ENCODE peak calls at places on chromosome 16, in eight cellular contexts. I is lower lobe of right lung, M is IMR-90, E is ovary, Y is AG04449, P is AG10803, H is psoas muscle, S is esophagus muscularis mucosa. K is an unnamed sample.

GRCh38 chr16:81601601-81602251 is 157.1 kb downstream of the CMIP start:
- DNase-seq in H (no peak), S (no peak), M (peak), Y (no peak), E (no peak), I (no peak), P (no peak), K (no peak)

GRCh38 chr16:75456971-75457370 is 7.5 kb downstream of the TMEM170A start:
- DNase-seq in P (no peak), M (no peak), H (no peak), I (no peak), E (no peak), Y (no peak), S (no peak), K (no peak)

GRCh38 chr16:21159281-21159951 is 942 bp downstream of the LDAF1 start:
- DNase-seq in P (no peak), M (no peak), H (peak), S (no peak), E (peak), Y (no peak), I (peak), K (no peak)

GRCh38 chr16:28931801-28932225 is at the start of gene CD19:
- DNase-seq in E (no peak), S (no peak), P (no peak), I (no peak), Y (no peak), H (no peak), M (no peak), K (no peak)

GRCh38 chr16:25411376-25412081 is 153.9 kb upstream of the ZKSCAN2 start:
- DNase-seq in S (no peak), E (no peak), M (no peak), Y (no peak), H (no peak), I (no peak), P (no peak), K (no peak)

GRCh38 chr16:58198022-58198683 is at the start of gene CSNK2A2:
- DNase-seq in I (peak), H (peak), S (no peak), Y (no peak), E (peak), P (peak), M (peak), K (peak)

GRCh38 chr16:69465083-69465721 is 40.8 kb downstream of the CYB5B start:
- DNase-seq in P (no peak), M (peak), H (no peak), E (no peak), S (no peak), Y (no peak), I (no peak), K (peak)

GRCh38 chr16:4414187-4414909 is 2.0 kb downstream of the CORO7 start:
- DNase-seq in P (no peak), Y (no peak), S (no peak), H (no peak), M (no peak), I (no peak), E (no peak), K (no peak)

GRCh38 chr16:86074651-86075487 is 175.9 kb downstream of the IRF8 start:
- DNase-seq in E (no peak), H (no peak), Y (no peak), S (no peak), P (no peak), I (no peak), M (peak), K (peak)

GRCh38 chr16:66551362-66551761 is 1.0 kb upstream of the CKLF start:
- DNase-seq in H (no peak), I (peak), E (no peak), Y (no peak), M (peak), P (peak), S (no peak), K (peak)

GRCh38 chr16:21603920-21604319 is 4.5 kb downstream of the METTL9 start:
- DNase-seq in I (no peak), S (no peak), Y (no peak), H (no peak), M (peak), P (peak), E (no peak), K (no peak)

GRCh38 chr16:27980076-27980775 is 83.3 kb downstream of the GSG1L start:
- DNase-seq in P (no peak), S (no peak), M (no peak), Y (no peak), I (no peak), H (no peak), E (no peak), K (no peak)

GRCh38 chr16:57628008-57628781 is at the start of gene ADGRG1:
- DNase-seq in M (peak), Y (peak), H (peak), S (no peak), P (peak), I (peak), E (peak), K (peak)

GRCh38 chr16:67025151-67025550 is 3.8 kb upstream of the CBFB start:
- DNase-seq in S (no peak), H (no peak), I (no peak), P (no peak), Y (no peak), M (no peak), E (no peak), K (no peak)

GRCh38 chr16:17404903-17405691 is 65.7 kb downstream of the XYLT1 start:
- DNase-seq in E (peak), P (peak), M (peak), Y (no peak), I (peak), H (peak), S (peak), K (peak)

GRCh38 chr16:35370617-35371016 is 1911.2 kb downstream of the TP53TG3F start:
- DNase-seq in E (no peak), P (no peak), S (no peak), I (no peak), M (no peak), H (no peak), Y (no peak), K (no peak)

GRCh38 chr16:3249020-3249419 is 7.4 kb downstream of the MEFV start:
- DNase-seq in E (no peak), Y (no peak), S (no peak), I (no peak), P (no peak), M (no peak), H (no peak), K (no peak)

GRCh38 chr16:3249451-3249850 is 7.0 kb downstream of the MEFV start:
- DNase-seq in E (no peak), S (no peak), Y (no peak), P (no peak), H (no peak), I (no peak), M (no peak), K (no peak)

GRCh38 chr16:3246002-3246401 is 10.4 kb downstream of the MEFV start:
- DNase-seq in S (no peak), I (no peak), M (no peak), P (no peak), E (no peak), Y (no peak), H (no peak), K (no peak)

GRCh38 chr16:3246876-3247275 is 9.6 kb downstream of the MEFV start:
- DNase-seq in I (no peak), P (no peak), M (no peak), Y (no peak), H (no peak), E (no peak), S (no peak), K (no peak)

DNA sequence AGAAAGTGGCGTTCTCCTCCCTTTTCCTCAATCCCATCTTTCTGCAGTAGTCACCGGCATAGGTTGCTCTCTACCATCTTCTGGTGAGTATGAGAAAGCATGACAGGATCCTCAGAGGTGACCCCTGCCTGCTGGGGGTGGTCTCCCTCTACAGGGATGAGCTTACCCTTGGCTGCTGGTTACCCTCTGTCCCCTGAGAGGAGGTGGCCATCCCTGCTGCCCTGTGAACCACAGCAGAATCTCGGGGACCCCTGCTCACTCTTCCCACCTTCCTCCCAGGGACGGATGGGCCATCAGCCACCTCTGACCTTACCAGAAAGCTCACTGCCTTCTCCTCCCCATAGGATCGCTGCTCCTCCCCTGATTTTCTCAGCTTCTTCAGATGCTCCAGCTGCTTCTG is 7.8 kb downstream of the MEFV start:
- DNase-seq in P (no peak), H (no peak), M (no peak), I (no peak), S (no peak), E (no peak), Y (no peak), K (no peak)
- H3K4me3 ChIP-seq in P (no peak), H (no peak), M (no peak), I (no peak), S (no peak), E (no peak), Y (no peak), K (no peak)

DNA sequence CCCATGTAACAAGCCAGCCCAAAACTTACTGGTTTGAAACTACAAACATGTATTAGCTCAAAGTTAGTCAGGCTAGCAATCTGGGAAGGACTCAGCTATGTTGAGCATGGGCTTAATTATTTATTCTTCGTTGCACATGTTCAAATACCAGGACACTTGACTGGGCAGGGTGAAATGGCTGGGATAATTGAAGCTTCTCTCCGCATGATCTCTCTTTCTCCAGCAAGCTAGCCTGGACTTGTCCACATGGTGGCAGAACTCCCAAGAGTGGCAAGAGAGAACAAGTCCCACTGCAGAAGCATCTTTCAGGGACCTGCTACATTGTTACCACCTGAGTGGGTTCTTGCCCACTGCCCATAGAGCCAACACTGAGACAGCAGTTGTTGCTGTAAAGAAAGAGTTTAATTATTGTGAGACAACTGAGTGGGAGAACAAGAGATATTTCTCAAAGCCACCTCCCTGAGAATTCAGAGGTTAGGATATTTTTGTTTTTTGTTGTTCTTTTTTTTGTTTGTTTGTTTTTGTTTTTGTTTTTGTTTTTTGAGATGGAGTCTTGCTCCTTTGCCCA is 16.8 kb upstream of the ATF7IP2 start:
- DNase-seq in Y (no peak), S (no peak), P (no peak), M (no peak), E (no peak), H (no peak), I (no peak), K (peak)
- TF ChIP-seq CTCF in Y (no peak), S (no peak), P (no peak), M (no peak), E (no peak), H (no peak), I (no peak), K (peak)

GRCh38 chr16:3285131-3285530 is 1.8 kb downstream of the ZNF263 start:
- DNase-seq in E (no peak), S (no peak), I (no peak), Y (no peak), H (no peak), M (no peak), P (no peak), K (no peak)
- H3K4me3 ChIP-seq in E (no peak), S (peak), I (peak), Y (peak), H (peak), M (no peak), P (peak), K (peak)

GRCh38 chr16:88535857-88536222 is 34.4 kb upstream of the ZC3H18 start:
- DNase-seq in S (no peak), P (no peak), H (no peak), M (no peak), E (no peak), I (no peak), Y (no peak), K (no peak)

GRCh38 chr16:88537864-88538263 is 32.3 kb upstream of the ZC3H18 start:
- DNase-seq in S (no peak), P (no peak), Y (no peak), M (no peak), H (peak), I (no peak), E (no peak), K (no peak)

GRCh38 chr16:88538366-88539060 is 31.7 kb upstream of the ZC3H18 start:
- DNase-seq in I (no peak), P (no peak), S (no peak), M (no peak), H (peak), Y (no peak), E (no peak), K (no peak)

GRCh38 chr16:88536510-88536909 is 33.7 kb upstream of the ZC3H18 start:
- DNase-seq in H (peak), S (no peak), M (no peak), P (no peak), Y (no peak), I (no peak), E (no peak), K (no peak)

DNA sequence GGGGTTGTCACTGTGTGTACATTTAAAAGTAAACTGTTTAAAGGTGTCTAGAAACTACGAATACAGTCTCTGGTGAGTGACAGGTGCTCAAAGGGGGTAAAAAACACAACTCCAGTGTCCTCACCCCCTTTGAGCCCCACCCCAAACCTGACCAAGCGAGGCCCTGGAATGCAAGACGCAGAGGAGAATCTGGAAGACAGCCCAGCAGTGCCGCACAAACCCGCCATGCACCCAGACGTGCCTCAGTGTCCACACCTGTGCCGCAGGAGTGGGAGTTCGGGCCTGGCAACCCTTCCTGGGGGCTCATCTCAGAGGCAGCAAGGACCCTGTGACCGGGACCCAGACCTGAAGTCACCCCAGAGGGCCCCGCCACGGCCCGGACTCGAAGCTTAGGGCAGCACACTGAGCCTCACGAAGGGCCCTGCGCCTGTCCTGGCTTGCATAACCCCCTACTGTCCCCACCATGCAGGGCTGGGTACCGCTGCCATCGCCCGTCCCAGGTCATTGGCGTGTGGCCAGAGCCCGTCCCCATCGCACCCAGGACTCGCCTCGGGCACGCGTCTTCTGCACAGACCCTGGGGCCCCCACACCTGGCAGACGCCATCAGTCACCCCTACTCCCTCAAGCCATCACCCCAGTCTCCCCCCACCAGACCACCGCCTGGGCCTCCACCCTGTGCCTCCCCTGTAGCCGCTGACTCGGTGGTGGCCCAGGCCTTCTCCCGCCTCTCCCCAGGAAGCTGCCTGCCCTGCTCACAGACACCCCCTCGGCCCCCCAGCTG is 33.0 kb upstream of the ZC3H18 start:
- DNase-seq in E (no peak), I (no peak), M (no peak), Y (no peak), S (no peak), P (no peak), H (peak), K (no peak)
- TF ChIP-seq CTCF in E (no peak), I (no peak), M (no peak), Y (no peak), S (no peak), P (no peak), H (no peak), K (no peak)

GRCh38 chr16:50697881-50698767 is 4.7 kb downstream of the NOD2 start:
- DNase-seq in P (peak), H (no peak), Y (no peak), S (no peak), I (no peak), E (no peak), M (peak), K (peak)
- H3K4me3 ChIP-seq in P (peak), H (peak), Y (peak), S (peak), I (peak), E (peak), M (peak), K (peak)

DNA sequence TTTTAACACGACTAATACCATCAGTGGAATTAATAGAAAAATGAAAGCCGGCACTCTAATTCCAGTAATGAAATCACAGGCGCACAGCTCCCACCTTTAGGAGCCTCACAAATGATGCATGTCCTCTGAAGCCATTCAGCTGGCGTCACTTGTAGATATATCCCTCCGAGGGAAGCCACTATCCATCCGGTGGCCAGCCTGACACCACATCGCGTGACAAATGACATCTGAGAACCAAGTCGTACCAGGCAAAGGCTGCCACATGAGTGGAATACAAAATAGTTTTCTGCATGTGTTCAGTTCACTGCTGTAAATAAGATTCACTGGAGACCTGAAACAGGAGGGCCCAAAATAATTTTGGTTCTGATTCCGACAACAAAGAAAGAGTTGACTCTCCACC is 205.6 kb downstream of the GRIN2A start:
- DNase-seq in S (peak), Y (no peak), P (no peak), E (no peak), M (no peak), H (no peak), I (no peak), K (no peak)
- TF ChIP-seq CTCF in S (no peak), Y (no peak), P (no peak), E (no peak), M (no peak), H (no peak), I (no peak), K (no peak)

GRCh38 chr16:56591377-56592060 is 2.2 kb downstream of the MT3 start:
- DNase-seq in Y (no peak), P (no peak), E (no peak), M (no peak), S (no peak), H (no peak), I (no peak), K (no peak)

GRCh38 chr16:56594292-56594619 is 4.9 kb downstream of the MT3 start:
- DNase-seq in S (no peak), I (no peak), P (no peak), E (no peak), M (no peak), Y (no peak), H (no peak), K (no peak)

GRCh38 chr16:56588781-56589140 is 567 bp upstream of the MT3 start:
- DNase-seq in E (no peak), M (no peak), H (no peak), S (no peak), P (no peak), Y (no peak), I (no peak), K (no peak)

GRCh38 chr16:56593573-56594291 is 4.4 kb downstream of the MT3 start:
- DNase-seq in S (no peak), M (no peak), Y (no peak), P (no peak), E (no peak), H (no peak), I (no peak), K (no peak)

DNA sequence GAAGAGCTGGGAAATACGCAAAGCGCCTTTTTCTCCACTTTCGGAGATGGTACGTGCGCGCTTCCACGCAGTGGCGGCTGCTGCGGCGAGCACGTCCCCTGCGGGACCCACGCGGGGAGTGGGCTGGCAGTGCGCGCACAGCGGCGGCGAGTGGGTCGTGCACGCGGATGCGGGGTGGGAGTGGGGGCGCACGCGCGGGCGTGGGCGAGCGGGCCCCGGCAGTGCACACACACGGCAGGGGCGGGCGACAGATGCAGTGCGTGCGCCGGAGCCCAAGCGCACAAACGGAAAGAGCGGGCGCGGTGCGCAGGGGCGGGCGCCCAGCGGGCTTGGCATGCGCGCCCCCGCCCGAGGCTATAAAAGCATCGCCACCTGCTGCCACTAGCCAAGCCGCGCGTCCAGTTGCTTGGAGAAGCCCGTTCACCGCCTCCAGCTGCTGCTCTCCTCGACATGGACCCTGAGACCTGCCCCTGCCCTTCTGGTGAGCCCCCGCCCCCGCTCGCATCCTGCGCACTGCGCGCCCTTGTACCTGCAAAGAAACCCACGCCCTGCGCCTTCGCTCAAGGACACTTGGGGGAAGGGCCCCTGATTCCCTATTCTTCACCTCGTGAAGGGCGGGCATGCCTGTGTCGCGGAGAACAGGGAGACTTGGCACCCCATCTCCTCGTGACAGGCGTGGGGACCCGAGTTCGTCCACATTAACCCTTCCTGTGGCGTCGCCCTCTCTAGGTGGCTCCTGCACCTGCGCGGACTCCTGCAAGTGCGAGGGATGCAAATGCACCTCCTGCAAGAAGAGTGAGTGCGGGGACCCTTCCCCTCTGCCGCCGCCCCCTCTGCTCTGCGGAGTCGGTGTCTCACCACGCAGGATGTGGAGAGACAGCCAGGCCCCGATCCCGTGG is at the start of gene MT3:
- DNase-seq in E (no peak), I (no peak), Y (no peak), P (no peak), S (no peak), H (peak), M (no peak), K (no peak)
- H3K4me3 ChIP-seq in E (no peak), I (peak), Y (peak), P (peak), S (peak), H (peak), M (peak), K (peak)